ENCODE peak calls at places on chromosomes 3 and 15, in eight cellular contexts. U is NB4, K is endodermal cell, N is psoas muscle, T is osteoblast, O is colonic mucosa, V is BJ, M is cardiac fibroblast. Y is an unnamed sample.

GRCh38 chr3:16181361-16181760 is 6.9 kb downstream of the GALNT15 start:
- DNase-seq in U (peak; percentile 34), K (no peak), N (peak; percentile 93), T (peak; percentile 79), O (peak; percentile 33), V (no peak), M (peak; percentile 53), Y (no peak)

GRCh38 chr3:147361671-147362420 is 44.5 kb downstream of the ZIC4 start:
- DNase-seq in U (peak; percentile 58), K (peak; percentile 96), N (peak; percentile 70), T (no peak), O (peak; percentile 53), V (no peak), M (peak; percentile 7), Y (peak; percentile 66)

GRCh38 chr3:70833510-70833835 is 521.0 kb upstream of the MDFIC2 start:
- DNase-seq in U (no peak), K (no peak), N (no peak), T (no peak), O (no peak), V (no peak), M (no peak), Y (no peak)

GRCh38 chr3:160754855-160755747 is 930 bp upstream of the PPM1L start:
- DNase-seq in U (peak; percentile 93), K (peak; percentile 94), N (peak; percentile 96), T (peak; percentile 98), O (peak; percentile 96), V (peak; percentile 69), M (peak; percentile 95), Y (peak; percentile 95)

GRCh38 chr3:134311265-134311664 is 60.6 kb upstream of the RYK start:
- DNase-seq in U (no peak), K (no peak), N (no peak), T (peak; percentile 90), O (no peak), V (no peak), M (peak; percentile 55), Y (no peak)

GRCh38 chr3:109926376-109926775 is 589.0 kb upstream of the DPPA4 start:
- DNase-seq in U (no peak), K (no peak), N (peak; percentile 17), T (peak; percentile 18), O (no peak), V (no peak), M (no peak), Y (no peak)

GRCh38 chr3:3578723-3579122 is 220.5 kb upstream of the LRRN1 start:
- DNase-seq in U (peak; percentile 83), K (no peak), N (no peak), T (no peak), O (no peak), V (no peak), M (no peak), Y (no peak)

GRCh38 chr3:37961622-37962455 is 28.7 kb upstream of the VILL start:
- DNase-seq in U (no peak), K (peak; percentile 40), N (no peak), T (no peak), O (peak; percentile 57), V (no peak), M (no peak), Y (no peak)

GRCh38 chr3:178900244-178900643 is 171.4 kb downstream of the ZMAT3 start:
- DNase-seq in U (no peak), K (no peak), N (no peak), T (no peak), O (no peak), V (no peak), M (no peak), Y (no peak)

GRCh38 chr3:148741219-148741618 is 43.5 kb downstream of the AGTR1 start:
- DNase-seq in U (no peak), K (no peak), N (no peak), T (no peak), O (no peak), V (no peak), M (no peak), Y (no peak)

GRCh38 chr3:157166559-157166958 is 6.6 kb upstream of the CCNL1 start:
- DNase-seq in U (no peak), K (no peak), N (no peak), T (no peak), O (no peak), V (no peak), M (no peak), Y (no peak)

DNA sequence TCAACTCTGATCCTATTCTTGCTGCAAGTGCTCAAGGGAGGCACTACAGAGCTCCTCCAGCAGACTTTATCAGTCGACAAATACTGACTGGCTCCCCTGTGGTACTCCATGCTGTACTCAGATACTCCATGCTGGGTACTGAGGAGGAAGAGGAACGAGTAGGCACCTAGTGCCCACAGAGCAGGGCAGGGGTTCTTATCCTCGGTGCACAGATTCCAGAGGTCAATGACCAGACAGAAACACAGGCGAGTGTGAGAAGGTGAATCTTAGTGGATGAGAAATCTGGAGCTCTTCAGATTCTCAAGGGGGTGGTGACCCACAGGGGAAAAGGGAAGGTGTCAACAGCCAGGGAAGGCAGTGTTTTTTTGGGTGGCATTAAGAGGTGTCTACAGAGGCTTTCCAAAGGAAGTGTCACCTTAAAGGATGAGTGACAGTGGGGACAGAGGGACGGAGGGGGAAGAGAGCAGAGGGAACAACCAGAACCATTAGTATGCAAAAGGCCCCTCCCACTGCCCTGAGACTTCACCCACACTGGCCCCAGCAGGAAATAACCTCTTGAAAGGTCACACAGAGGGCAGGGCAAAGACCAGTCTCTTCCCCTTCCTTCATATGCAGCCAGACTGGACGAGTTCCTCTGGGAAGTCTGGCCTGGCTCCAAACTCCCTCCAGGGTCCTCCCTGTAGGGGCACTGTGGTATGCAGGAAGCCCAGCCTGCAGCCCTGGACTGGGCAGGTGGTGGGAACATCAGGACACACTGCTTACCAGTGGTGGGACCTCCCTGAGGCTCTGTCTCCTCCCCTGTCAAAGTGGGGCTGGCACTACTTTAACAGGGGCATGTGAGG is 27.5 kb downstream of the CCDC12 start:
- DNase-seq in U (peak; percentile 55), K (no peak), N (no peak), T (no peak), O (peak; percentile 78), V (no peak), M (no peak), Y (peak; percentile 68)
- H3K4me3 ChIP-seq in U (no peak overlapping the region), K (no peak overlapping the region), N (no peak overlapping the region), T (no peak overlapping the region), O (no peak overlapping the region), V (no peak overlapping the region), M (no peak overlapping the region), Y (no peak overlapping the region)

GRCh38 chr3:120352017-120352416 is 2.9 kb upstream of the LRRC58 start:
- DNase-seq in U (no peak), K (no peak), N (no peak), T (no peak), O (no peak), V (no peak), M (no peak), Y (no peak)

GRCh38 chr3:120349819-120350125 is 618 bp upstream of the LRRC58 start:
- DNase-seq in U (no peak), K (no peak), N (no peak), T (no peak), O (no peak), V (no peak), M (no peak), Y (no peak)

GRCh38 chr3:120350431-120350941 is 1.3 kb upstream of the LRRC58 start:
- DNase-seq in U (peak; percentile 46), K (no peak), N (no peak), T (peak; percentile 81), O (peak; percentile 24), V (no peak), M (peak; percentile 78), Y (peak; percentile 28)

GRCh38 chr3:120348065-120348980 is 831 bp downstream of the LRRC58 start:
- DNase-seq in U (peak; percentile 67), K (no peak), N (no peak), T (peak; percentile 84), O (peak; percentile 59), V (no peak), M (peak; percentile 13), Y (peak; percentile 75)

GRCh38 chr3:120348981-120349818 is at the start of gene LRRC58:
- DNase-seq in U (peak; percentile 94), K (peak; percentile 91), N (peak; percentile 96), T (peak; percentile 97), O (peak; percentile 89), V (peak; percentile 67), M (peak; percentile 97), Y (peak; percentile 96)
- TF ChIP-seq CTCF in U (no peak), K (peak; percentile 60), N (peak; percentile 24), T (peak; percentile 13), O (no peak), V (peak; percentile 12), M (peak; percentile 2), Y (peak; percentile 10)

DNA sequence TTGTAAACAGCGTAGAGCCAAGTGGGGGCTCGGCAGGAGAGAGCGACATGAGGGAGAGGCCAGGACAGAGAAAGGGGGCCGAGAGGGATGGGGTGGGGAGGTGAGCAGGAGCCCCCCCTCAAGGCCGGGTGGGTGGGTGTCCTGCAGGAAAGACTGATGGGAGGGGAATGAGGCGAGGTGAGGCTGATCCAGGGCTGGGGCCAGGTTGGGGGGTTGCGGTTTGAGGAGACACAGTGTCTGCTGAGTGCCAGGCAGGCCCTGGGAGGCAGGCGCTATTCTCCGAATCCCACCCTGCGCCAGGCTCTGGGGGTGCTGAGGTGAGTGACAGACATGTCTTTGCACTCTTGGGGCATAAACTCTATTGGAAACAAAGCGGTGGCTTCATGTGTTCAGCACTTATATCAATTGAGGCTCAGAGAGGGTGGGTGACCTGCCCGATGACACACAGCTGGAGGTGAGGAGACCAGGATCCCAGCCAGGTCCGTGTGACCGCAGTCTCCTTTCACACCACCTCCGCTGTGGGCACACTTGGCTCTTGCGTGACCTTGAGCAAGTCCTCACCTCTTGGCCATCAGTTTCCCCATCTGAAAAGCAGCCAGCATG is 19.7 kb upstream of the CSPG4 start:
- DNase-seq in U (no peak), K (no peak), N (no peak), T (peak; percentile 49), O (no peak), V (no peak), M (no peak), Y (no peak)
- H3K4me3 ChIP-seq in U (no peak overlapping the region), K (no peak overlapping the region), N (no peak overlapping the region), T (no peak overlapping the region), O (no peak overlapping the region), V (no peak overlapping the region), M (no peak overlapping the region), Y (no peak overlapping the region)

GRCh38 chr3:76582632-76583378 is 457.1 kb upstream of the ROBO2 start:
- DNase-seq in U (no peak), K (no peak), N (no peak), T (no peak), O (no peak), V (no peak), M (no peak), Y (no peak)

GRCh38 chr3:76586471-76586870 is 453.4 kb upstream of the ROBO2 start:
- DNase-seq in U (no peak), K (no peak), N (no peak), T (no peak), O (no peak), V (no peak), M (no peak), Y (no peak)

GRCh38 chr3:76576201-76576600 is 463.7 kb upstream of the ROBO2 start:
- DNase-seq in U (no peak), K (no peak), N (no peak), T (no peak), O (no peak), V (no peak), M (no peak), Y (no peak)

GRCh38 chr3:76585794-76586392 is 454.0 kb upstream of the ROBO2 start:
- DNase-seq in U (peak; percentile 11), K (no peak), N (no peak), T (peak; percentile 81), O (no peak), V (no peak), M (peak; percentile 3), Y (peak; percentile 24)

DNA sequence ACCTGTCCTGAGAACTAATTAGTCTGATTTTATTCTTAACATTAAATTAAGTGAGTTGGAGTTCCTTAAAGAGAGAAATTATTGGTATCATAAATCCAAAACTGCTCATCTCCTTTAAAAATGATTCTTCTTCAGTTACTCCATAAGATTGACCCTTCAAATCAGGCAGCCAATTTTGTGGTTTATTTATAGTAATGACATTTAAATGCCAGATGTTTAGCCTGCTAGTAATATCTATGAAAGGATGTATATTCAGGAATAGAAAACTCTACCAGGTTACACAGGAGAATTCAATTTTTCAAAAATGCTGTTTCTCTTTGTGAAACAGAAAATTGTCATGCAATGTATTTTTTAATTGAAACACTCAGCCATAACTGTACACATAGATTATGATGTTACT is 457.8 kb upstream of the ROBO2 start:
- DNase-seq in U (no peak), K (no peak), N (no peak), T (no peak), O (no peak), V (no peak), M (no peak), Y (no peak)
- TF ChIP-seq CTCF in U (no peak), K (no peak), N (no peak), T (no peak), O (no peak), V (no peak), M (no peak), Y (no peak)